ENCODE peak calls at places on chromosome 13, in ten cellular contexts. E, L, B, S, Y, P, Z, X, Q and N are unnamed samples.

GRCh38 chr13:26872444-26873173 is 112.0 kb upstream of the GPR12 start:
- DNase-seq in Z (no peak), L (peak; percentile 58), P (peak; percentile 70), Q (peak; percentile 31), X (no peak), B (no peak), E (no peak), Y (peak; percentile 3), S (peak; percentile 60), N (peak; percentile 20)

GRCh38 chr13:92807343-92807742 is 419.3 kb upstream of the GPC6 start:
- DNase-seq in B (no peak), E (no peak), Q (peak; percentile 26), S (no peak), Z (no peak), Y (no peak), P (no peak), L (no peak), X (no peak), N (no peak)

GRCh38 chr13:43572601-43573360 is 214.0 kb downstream of the ENOX1 start:
- DNase-seq in Z (no peak), X (no peak), E (no peak), Q (peak; percentile 25), Y (no peak), P (peak; percentile 54), L (peak; percentile 81), S (no peak), B (no peak), N (no peak)

GRCh38 chr13:40235160-40235796 is 431.2 kb downstream of the FOXO1 start:
- DNase-seq in P (no peak), Q (no peak), Y (no peak), Z (no peak), S (no peak), L (no peak), X (no peak), E (no peak), B (no peak), N (no peak)

GRCh38 chr13:37870895-37871550 is 1.5 kb upstream of the TRPC4 start:
- DNase-seq in P (peak; percentile 48), X (no peak), B (no peak), E (no peak), S (no peak), Y (no peak), L (peak; percentile 48), Z (no peak), Q (peak; percentile 79), N (no peak)

GRCh38 chr13:60363288-60363687 is 33.7 kb upstream of the TDRD3 start:
- DNase-seq in P (peak; percentile 44), E (no peak), S (no peak), L (peak; percentile 90), B (no peak), Q (no peak), X (no peak), Y (no peak), Z (no peak), N (no peak)

GRCh38 chr13:68019901-68020300 is 789.8 kb upstream of the PCDH9 start:
- DNase-seq in L (no peak), Z (no peak), B (no peak), Q (no peak), Y (no peak), P (no peak), E (no peak), X (no peak), S (no peak), N (no peak)

GRCh38 chr13:111623170-111623569 is 302.7 kb downstream of the TEX29 start:
- DNase-seq in P (peak; percentile 36), Y (no peak), X (no peak), B (no peak), L (no peak), Z (no peak), E (no peak), Q (no peak), S (no peak), N (no peak)

GRCh38 chr13:27621116-27621365 is 651 bp upstream of the POLR1D start:
- DNase-seq in E (no peak), X (no peak), Y (no peak), Z (no peak), L (peak; percentile 57), Q (no peak), S (no peak), P (no peak), B (no peak), N (peak; percentile 24)

GRCh38 chr13:41311607-41312500 is 787 bp downstream of the NAA16 start:
- DNase-seq in E (no peak), Z (no peak), S (peak; percentile 49), X (peak; percentile 80), Q (peak; percentile 43), L (peak; percentile 53), P (peak; percentile 29), Y (peak; percentile 12), B (no peak), N (peak; percentile 51)

DNA sequence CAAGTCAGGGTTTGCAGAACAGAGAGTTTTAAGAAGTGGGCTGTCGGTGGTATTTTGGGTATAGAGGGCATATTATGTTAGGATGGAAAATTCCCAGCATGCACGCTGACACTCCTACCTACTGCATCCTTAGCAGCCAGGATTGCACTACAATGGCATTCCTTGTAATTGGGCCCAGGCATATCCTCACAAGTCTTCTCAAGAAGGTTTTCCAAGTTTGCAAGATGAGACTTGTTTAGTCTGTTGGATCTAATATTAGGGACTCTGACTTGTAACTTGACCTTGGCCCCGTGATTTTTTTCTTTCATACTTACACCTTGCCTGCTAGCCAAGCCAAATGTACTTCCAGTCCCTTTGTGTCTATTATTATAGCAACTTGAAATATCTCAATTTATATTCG is 335.7 kb upstream of the HTR2A start:
- DNase-seq in X (no peak), Q (no peak), Y (no peak), B (no peak), S (no peak), Z (no peak), P (no peak), L (no peak), E (no peak), N (no peak)
- H3K27ac ChIP-seq in X (no peak overlapping the region), Q (no peak overlapping the region), Y (no peak overlapping the region), B (no peak overlapping the region), S (no peak overlapping the region), Z (no peak overlapping the region), P (no peak overlapping the region), L (no peak overlapping the region), E (no peak overlapping the region), N (no peak overlapping the region)

DNA sequence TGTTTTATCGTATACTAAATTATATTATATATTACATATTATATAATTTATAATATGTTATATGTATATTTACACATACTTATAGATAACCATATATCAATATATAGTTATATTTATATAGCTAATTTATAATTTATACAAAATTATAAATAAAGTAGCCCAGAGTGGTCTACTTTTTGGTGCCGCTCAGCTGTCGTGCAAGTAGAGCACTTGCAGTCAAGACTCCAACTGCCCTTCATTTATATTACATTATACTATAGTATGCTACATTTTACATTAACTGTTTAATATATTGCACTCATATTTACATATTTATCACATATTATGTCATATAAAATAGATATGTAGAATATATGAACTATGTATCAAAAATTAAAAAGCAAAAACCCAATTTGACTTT is 1124.7 kb upstream of the MIR17HG start:
- DNase-seq in P (no peak), E (no peak), B (no peak), S (no peak), Z (no peak), L (no peak), Y (no peak), Q (no peak), X (no peak), N (no peak)
- H3K27ac ChIP-seq in P (no peak overlapping the region), E (no peak overlapping the region), B (no peak overlapping the region), S (no peak overlapping the region), Z (no peak overlapping the region), L (no peak overlapping the region), Y (no peak overlapping the region), Q (no peak overlapping the region), X (no peak overlapping the region), N (no peak overlapping the region)

DNA sequence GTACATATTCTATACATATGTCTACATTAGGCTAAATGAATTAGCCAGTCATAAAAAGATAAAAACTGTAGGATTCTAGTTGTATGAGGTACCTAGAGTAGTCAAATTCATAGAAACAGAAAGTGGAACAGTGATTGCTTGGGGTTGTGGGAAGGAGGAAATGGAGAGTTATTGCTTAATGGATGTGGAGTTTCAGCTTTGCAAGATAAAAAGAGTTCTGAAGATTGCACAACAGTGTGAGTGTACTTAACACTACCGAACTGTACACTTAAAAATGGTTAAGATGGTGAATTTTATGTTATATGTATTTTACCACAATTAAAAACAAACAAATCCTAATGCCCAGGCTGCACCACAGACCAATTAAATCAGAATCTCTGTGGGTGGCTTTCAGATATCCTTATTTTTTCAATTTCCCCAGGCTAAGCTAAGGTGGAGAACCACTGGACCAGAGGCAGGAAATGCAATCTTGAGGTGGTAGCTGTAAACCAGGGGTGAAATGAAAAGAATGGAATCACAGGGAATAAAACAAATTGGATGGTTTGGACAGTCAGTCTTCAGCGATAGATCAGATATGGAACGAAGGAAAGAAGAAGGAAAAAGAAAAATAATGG is 215.2 kb downstream of the KCNRG start:
- DNase-seq in S (no peak), B (no peak), E (no peak), P (no peak), X (no peak), Z (no peak), Q (peak; percentile 53), Y (no peak), L (peak; percentile 21), N (no peak)
- H3K27ac ChIP-seq in S (no peak overlapping the region), B (no peak overlapping the region), E (no peak overlapping the region), P (no peak overlapping the region), X (peak overlapping the region; percentile 34), Z (no peak overlapping the region), Q (no peak overlapping the region), Y (no peak overlapping the region), L (no peak overlapping the region), N (no peak overlapping the region)

GRCh38 chr13:21022056-21022693 is 39.2 kb downstream of the LATS2 start:
- DNase-seq in X (no peak), B (no peak), P (no peak), Y (no peak), S (no peak), L (no peak), Z (no peak), E (no peak), Q (peak; percentile 18), N (no peak)

GRCh38 chr13:21018220-21018619 is 43.2 kb downstream of the LATS2 start:
- DNase-seq in X (peak; percentile 54), P (no peak), Y (no peak), Z (no peak), S (no peak), E (no peak), B (no peak), Q (no peak), L (no peak), N (no peak)

GRCh38 chr13:21022694-21023325 is 38.6 kb downstream of the LATS2 start:
- DNase-seq in Q (no peak), X (no peak), Z (no peak), L (no peak), B (no peak), Y (no peak), P (no peak), S (no peak), E (no peak), N (no peak)

GRCh38 chr13:21020581-21020980 is 40.8 kb downstream of the LATS2 start:
- DNase-seq in X (peak; percentile 26), P (no peak), S (no peak), E (no peak), Y (no peak), B (no peak), Z (no peak), L (no peak), Q (no peak), N (no peak)

DNA sequence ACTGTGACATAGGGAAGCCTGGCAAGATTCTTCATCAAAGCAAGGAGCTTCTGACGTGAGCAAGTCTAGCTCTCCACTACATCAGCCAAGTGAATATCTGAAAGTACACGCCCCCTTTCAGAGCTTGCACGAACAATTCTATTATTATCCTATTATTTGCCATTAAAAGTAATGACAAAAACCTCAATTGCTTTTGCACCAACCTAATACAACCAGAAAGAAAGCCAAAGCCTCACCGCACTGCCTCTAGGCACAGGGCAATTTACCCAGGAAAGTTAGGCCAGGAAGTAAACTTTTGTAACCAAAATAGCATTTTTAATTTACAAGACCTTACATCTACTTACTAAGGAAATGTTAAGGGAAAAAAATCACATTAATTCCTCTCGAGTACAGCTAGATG is 41.2 kb downstream of the LATS2 start:
- DNase-seq in Z (no peak), L (no peak), E (no peak), X (no peak), B (no peak), S (no peak), Y (no peak), Q (no peak), P (no peak), N (no peak)
- H3K27ac ChIP-seq in Z (peak overlapping the region; percentile 58), L (peak overlapping the region; percentile 32), E (peak overlapping the region; percentile 35), X (no peak overlapping the region), B (peak overlapping the region; percentile 34), S (no peak overlapping the region), Y (no peak overlapping the region), Q (peak overlapping the region; percentile 39), P (no peak overlapping the region), N (no peak overlapping the region)